ENCODE peak calls at places on chromosomes 7 and 10, in four cellular contexts. Y, W, T and C are unnamed samples.

GRCh38 chr10:95363303-95363912 is 72.6 kb upstream of the PDLIM1 start:
- DNase-seq in Y (peak; percentile 40), W (no peak), T (peak; percentile 80), C (peak; percentile 22)

GRCh38 chr7:51027256-51028127 is 244.8 kb upstream of the GRB10 start:
- DNase-seq in T (no peak), W (no peak), Y (no peak), C (no peak)

GRCh38 chr7:81158189-81158588 is 239.3 kb upstream of the SEMA3C start:
- DNase-seq in Y (no peak), T (no peak), W (no peak), C (no peak)

GRCh38 chr7:32347244-32347828 is 142.8 kb downstream of the LSM5 start:
- DNase-seq in Y (no peak), T (peak; percentile 40), W (no peak), C (peak; percentile 11)

GRCh38 chr10:93034426-93034825 is 26.2 kb upstream of the CYP26C1 start:
- DNase-seq in T (no peak), Y (no peak), W (no peak), C (no peak)

GRCh38 chr7:149854611-149855367 is 16.6 kb downstream of the ZNF862 start:
- DNase-seq in Y (peak; percentile 90), T (peak; percentile 17), W (peak; percentile 86), C (no peak)

GRCh38 chr7:631291-631711 is 95.2 kb upstream of the DNAAF5 start:
- DNase-seq in W (peak; percentile 56), Y (no peak), T (no peak), C (no peak)

GRCh38 chr7:32259917-32260596 is 189.8 kb upstream of the PDE1C start:
- DNase-seq in T (no peak), Y (no peak), W (no peak), C (no peak)

DNA sequence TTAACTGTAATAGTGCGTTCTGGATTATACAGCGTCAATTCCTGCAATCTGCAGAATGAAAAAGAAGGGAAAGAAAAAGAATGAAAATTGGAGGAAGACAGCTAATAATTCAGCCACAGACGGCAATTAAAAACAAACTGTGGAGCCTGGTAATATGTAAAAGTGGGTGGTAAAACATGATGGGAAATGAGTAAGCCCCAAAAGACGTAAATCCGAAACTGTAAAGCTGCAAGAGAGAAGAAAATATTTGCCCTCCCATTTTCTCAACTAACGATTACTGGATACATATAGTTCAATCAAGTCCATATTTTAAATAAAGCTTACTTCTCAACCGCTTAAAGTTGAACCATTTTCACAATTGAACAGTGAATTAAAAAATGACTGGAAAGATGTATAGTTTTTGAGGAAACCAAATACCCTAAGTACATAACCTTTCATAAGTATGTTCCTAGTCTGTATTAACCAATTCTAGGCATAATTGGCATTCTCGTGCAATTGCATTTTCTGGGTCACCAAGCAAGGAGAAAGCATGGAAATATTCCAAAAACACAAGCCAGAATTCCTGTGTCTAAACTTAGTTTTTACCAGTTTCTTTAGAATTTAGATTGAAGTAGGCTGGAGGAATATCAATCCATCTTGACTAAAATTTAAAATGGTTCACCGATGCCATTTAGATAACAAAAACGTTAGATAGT is 44.8 kb downstream of the MALSU1 start:
- DNase-seq in Y (no peak), T (no peak), W (no peak), C (no peak)
- H3K4me1 ChIP-seq in Y (no peaks in the 10 kb centered on the region), T (peaks cover 64% of the 10 kb centered on the region), W (no peaks in the 10 kb centered on the region), C (no peaks in the 10 kb centered on the region)

GRCh38 chr10:78255796-78256638 is 222.4 kb downstream of the RPS24 start:
- DNase-seq in T (peak; percentile 100), W (peak; percentile 84), Y (peak; percentile 30), C (no peak)
- H3K27ac ChIP-seq in T (peak overlapping the region; percentile 73), W (peak overlapping the region; percentile 75), Y (peak overlapping the region; percentile 70), C (no peak overlapping the region)

DNA sequence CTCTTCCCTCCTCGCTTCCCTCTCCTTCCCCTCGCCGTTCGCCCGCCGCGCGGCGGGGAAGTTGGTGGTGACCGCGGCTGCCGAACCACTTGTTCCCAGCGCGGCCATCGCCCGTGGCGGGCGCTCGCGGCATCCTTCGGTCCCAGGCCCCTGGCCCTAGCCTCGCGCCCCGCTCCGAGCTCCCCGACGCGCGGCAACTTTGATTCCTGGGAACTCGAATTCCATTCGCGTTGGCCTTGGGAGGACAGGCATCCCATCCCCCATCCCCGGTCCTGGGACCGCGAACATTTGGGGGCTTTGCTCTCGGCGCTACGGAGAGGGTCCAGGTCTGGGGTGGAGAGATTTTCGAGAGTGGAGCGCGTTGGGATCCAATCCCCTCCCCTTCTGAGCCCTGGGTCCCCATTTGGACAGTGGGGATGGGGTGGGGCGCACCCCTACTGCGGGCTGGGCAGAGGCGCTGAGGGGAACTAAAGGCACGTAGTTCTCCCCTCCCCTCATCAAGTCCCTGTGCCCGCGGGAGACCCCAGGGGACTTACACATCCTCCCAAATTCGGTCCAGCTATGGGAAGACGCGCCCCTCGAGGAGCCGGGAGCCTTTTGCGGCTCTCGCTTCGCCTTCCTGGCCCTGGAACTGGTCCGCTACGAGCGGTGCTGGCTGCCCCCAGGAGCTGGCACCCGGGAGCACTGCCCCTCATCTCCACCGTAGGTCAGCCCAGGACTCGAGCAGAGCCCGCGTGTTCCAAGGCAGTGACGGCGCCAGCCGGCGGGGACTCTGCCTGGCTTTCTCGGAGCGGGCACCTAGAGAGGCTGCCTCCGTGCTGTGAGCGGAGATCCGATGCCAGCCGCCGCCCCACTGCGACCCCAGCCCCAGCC is 856 bp downstream of the CDH23 start:
- DNase-seq in Y (no peak), T (no peak), W (no peak), C (no peak)
- H3K4me3 ChIP-seq in Y (peak overlapping the region; percentile 53), T (no peak overlapping the region), W (peak overlapping the region; percentile 58), C (peak overlapping the region; percentile 38)

GRCh38 chr10:80277016-80277415 is 12.4 kb downstream of the MAT1A start:
- DNase-seq in Y (peak; percentile 5), T (no peak), W (no peak), C (no peak)

GRCh38 chr10:80280071-80280800 is 9.2 kb downstream of the MAT1A start:
- DNase-seq in Y (peak; percentile 16), T (no peak), W (no peak), C (no peak)

GRCh38 chr10:80277567-80278250 is 11.7 kb downstream of the MAT1A start:
- DNase-seq in W (no peak), T (no peak), Y (peak; percentile 17), C (no peak)

GRCh38 chr10:80279146-80279545 is 10.3 kb downstream of the MAT1A start:
- DNase-seq in Y (peak; percentile 14), T (no peak), W (no peak), C (no peak)

GRCh38 chr10:80278480-80278879 is 11.0 kb downstream of the MAT1A start:
- DNase-seq in T (no peak), Y (peak; percentile 22), W (no peak), C (no peak)
- H3K4me1 ChIP-seq in T (no peaks in the 10 kb centered on the region), Y (no peaks in the 10 kb centered on the region), W (no peaks in the 10 kb centered on the region), C (no peaks in the 10 kb centered on the region)

GRCh38 chr10:124728830-124729661 is 15.1 kb downstream of the FAM53B start:
- DNase-seq in W (no peak), Y (no peak), T (no peak), C (no peak)
- H3K27ac ChIP-seq in W (peak overlapping the region; percentile 70), Y (peak overlapping the region; percentile 77), T (no peak overlapping the region), C (no peak overlapping the region)

GRCh38 chr7:7567898-7568531 is 1.3 kb downstream of the MIOS start:
- DNase-seq in T (peak; percentile 27), Y (no peak), W (no peak), C (no peak)
- H3K4me3 ChIP-seq in T (peak overlapping the region; percentile 86), Y (peak overlapping the region; percentile 80), W (peak overlapping the region; percentile 62), C (no peak overlapping the region)

DNA sequence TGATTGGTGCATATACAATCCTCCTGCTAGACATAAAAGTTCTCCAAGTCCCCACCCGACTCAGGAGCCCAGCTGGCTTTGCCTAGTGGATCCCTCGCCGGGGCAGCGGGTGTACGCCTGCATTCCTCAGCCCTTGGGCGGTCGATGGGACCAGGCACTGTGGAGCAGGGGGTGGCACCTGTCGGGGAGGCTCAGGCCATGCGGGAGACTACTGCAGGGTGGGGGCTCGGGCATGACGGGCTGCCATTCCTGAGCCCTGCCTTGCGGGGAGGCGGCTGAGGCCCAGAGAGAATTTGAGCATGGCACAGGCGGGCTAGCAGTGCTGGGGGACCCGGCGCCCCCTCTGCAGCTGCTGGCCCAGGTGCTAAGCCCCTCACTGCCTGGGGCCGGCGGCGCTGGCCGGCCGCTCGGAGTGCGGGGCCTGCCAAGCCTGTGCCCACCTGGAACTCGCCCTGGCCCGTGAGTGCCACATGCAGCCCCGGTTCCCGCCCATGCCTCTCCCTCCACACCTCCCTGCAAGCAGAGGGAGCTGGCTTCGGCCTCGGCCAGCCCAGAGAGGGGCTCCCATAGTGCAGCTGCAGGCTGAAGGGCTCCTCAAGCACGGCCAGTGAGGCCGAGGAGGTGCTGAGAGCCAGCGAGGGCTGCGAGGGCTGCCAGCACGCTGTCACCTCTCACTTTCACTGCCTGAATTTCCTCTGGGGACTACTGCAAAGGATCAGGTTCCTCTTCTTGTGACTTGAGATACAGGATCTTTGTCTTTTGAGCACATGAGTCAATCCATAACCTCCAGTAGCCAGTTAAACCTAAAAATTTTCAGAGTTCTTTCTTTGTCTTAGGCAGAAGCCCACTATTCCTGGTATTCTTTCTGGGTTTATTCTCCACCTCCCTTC is 25.1 kb upstream of the ELOVL3 start:
- DNase-seq in T (no peak), W (no peak), Y (no peak), C (no peak)
- H3K4me1 ChIP-seq in T (peaks cover 7% of the 10 kb centered on the region), W (no peaks in the 10 kb centered on the region), Y (no peaks in the 10 kb centered on the region), C (no peaks in the 10 kb centered on the region)

DNA sequence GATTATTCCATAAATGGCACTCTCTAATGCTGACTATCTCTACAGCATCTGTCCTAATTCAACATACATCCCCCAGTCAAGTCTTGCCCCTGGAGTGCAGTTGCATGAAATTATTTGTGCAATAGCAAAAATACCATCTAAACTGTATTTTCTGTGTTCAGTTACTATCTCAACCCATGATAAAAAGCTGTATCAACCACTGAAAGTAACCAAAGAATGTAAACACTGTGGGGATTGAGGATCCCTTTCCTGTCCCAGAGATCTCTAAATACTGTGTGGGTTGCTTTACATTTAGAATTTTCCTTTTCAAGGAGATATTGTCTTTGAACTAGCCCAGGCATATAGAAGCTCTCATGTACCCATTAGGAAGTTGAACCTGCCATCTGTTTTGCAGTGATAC is 23.9 kb upstream of the DGKI start:
- DNase-seq in T (no peak), Y (no peak), W (no peak), C (no peak)
- H3K27ac ChIP-seq in T (no peak overlapping the region), Y (no peak overlapping the region), W (no peak overlapping the region), C (no peak overlapping the region)

GRCh38 chr10:97037365-97038361 is 148.1 kb downstream of the SLIT1 start:
- DNase-seq in Y (peak; percentile 81), W (peak; percentile 88), T (peak; percentile 88), C (peak; percentile 92)
- H3K4me3 ChIP-seq in Y (peak overlapping the region; percentile 55), W (peak overlapping the region; percentile 48), T (peak overlapping the region; percentile 49), C (no peak overlapping the region)

GRCh38 chr7:105050493-105050892 is 36.5 kb downstream of the KMT2E start:
- DNase-seq in Y (no peak), W (no peak), T (no peak), C (no peak)

GRCh38 chr7:105057472-105057871 is 43.5 kb downstream of the KMT2E start:
- DNase-seq in W (no peak), T (no peak), Y (no peak), C (no peak)

GRCh38 chr7:105055621-105056020 is 41.6 kb downstream of the KMT2E start:
- DNase-seq in Y (no peak), T (no peak), W (no peak), C (no peak)

GRCh38 chr7:105060394-105060793 is 46.4 kb downstream of the KMT2E start:
- DNase-seq in W (no peak), T (no peak), Y (no peak), C (no peak)

DNA sequence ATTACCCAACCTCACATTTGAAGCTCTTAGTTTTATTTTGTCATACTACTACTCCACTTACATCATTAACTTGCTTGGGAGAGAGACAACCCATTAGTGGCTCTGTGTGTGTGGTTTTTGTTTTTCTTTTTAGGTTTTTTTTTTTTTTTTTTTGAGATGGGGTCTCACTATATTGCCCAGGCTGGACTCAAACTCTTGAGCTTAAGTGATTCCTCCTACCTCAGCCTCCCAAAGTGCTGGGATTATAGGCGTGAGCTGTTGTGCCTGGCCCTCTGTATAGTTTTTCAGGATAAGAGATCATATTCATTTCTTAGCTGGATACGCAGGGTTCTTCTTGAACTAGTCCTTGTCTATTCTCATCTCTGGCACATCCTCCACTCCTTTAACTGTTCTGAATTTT is 41.1 kb downstream of the KMT2E start:
- DNase-seq in W (no peak), T (no peak), Y (no peak), C (no peak)
- H3K4me1 ChIP-seq in W (peaks cover 10% of the 10 kb centered on the region), T (no peaks in the 10 kb centered on the region), Y (peaks cover 72% of the 10 kb centered on the region), C (no peaks in the 10 kb centered on the region)